ENCODE peak calls at places on chromosomes 12 and 14, in nine cellular contexts. G is NCI-H1105 treated with DMSO at 0.1 percent for 48 hours, I is stomach, Q is C1 segment of cervical spinal cord, U is NCI-H1417 treated with DMSO at 0.1 percent for 48 hours, V is fibroblast of mammary gland, C is WTC11, K is Right ventricle myocardium inferior, X is AG20443. N is an unnamed sample.

GRCh38 chr12:50220357-50221061 is 53.3 kb upstream of the CERS5 start:
- DNase-seq in G (no peak), I (no peak), Q (no peak), U (no peak), V (peak), C (no peak), K (no peak), X (peak), N (no peak)

GRCh38 chr12:69846976-69847375 is 21.9 kb downstream of the MYRFL start:
- DNase-seq in G (no peak), I (no peak), Q (no peak), U (no peak), V (no peak), C (no peak), K (no peak), X (no peak), N (no peak)

GRCh38 chr12:55244309-55244708 is at the start of gene OR6C74:
- DNase-seq in G (no peak), I (no peak), Q (no peak), U (no peak), V (no peak), C (no peak), K (no peak), X (no peak), N (no peak)

GRCh38 chr12:7716391-7716790 is 5.2 kb downstream of the DPPA3 start:
- DNase-seq in G (peak), I (no peak), Q (no peak), U (no peak), V (peak), C (no peak), K (no peak), X (peak), N (no peak)

GRCh38 chr14:96497087-96497486 is 5.1 kb upstream of the PAPOLA start:
- DNase-seq in G (no peak), I (no peak), Q (no peak), U (no peak), V (no peak), C (no peak), K (no peak), X (no peak), N (no peak)

GRCh38 chr14:104390941-104391901 is 188.3 kb upstream of the C14orf180 start:
- DNase-seq in G (no peak), I (peak), Q (no peak), U (no peak), V (no peak), C (no peak), K (peak), X (no peak), N (no peak)

GRCh38 chr14:75341639-75342038 is 63.0 kb downstream of the FOS start:
- DNase-seq in G (no peak), I (no peak), Q (no peak), U (no peak), V (no peak), C (no peak), K (no peak), X (no peak), N (no peak)

GRCh38 chr12:131671871-131672270 is 39.0 kb upstream of the SFSWAP start:
- DNase-seq in G (no peak), I (no peak), Q (no peak), U (no peak), V (no peak), C (no peak), K (no peak), X (no peak), N (no peak)

GRCh38 chr12:102461501-102461900 is 18.9 kb downstream of the IGF1 start:
- DNase-seq in G (no peak), I (no peak), Q (no peak), U (no peak), V (no peak), C (no peak), K (no peak), X (no peak), N (no peak)

GRCh38 chr12:124485371-124485770 is 82.0 kb downstream of the NCOR2 start:
- DNase-seq in G (no peak), I (no peak), Q (no peak), U (no peak), V (no peak), C (no peak), K (peak), X (no peak), N (no peak)

GRCh38 chr12:62799126-62799736 is 135.7 kb downstream of the PPM1H start:
- DNase-seq in G (peak), I (peak), Q (no peak), U (peak), V (peak), C (peak), K (no peak), X (peak), N (peak)

GRCh38 chr14:95520346-95520745 is 3.9 kb upstream of the SYNE3 start:
- DNase-seq in G (no peak), I (no peak), Q (no peak), U (no peak), V (no peak), C (no peak), K (no peak), X (no peak), N (no peak)

GRCh38 chr12:68225576-68226476 is at the start of gene IL26:
- DNase-seq in G (no peak), I (no peak), Q (no peak), U (no peak), V (no peak), C (no peak), K (no peak), X (no peak), N (no peak)